ENCODE peak calls at places on chromosome 14, in four cellular contexts. One of them, this sample, is unnamed. For H3K36me3, the result is how much of the 10 kb centered on the place peaks cover.

GRCh38 chr14:89041245-89041585 is 216.8 kb downstream of the TTC8 start:
- DNase-seq in adrenal gland: peak
- DNase-seq in suprapubic skin: no peak
- DNase-seq in stomach: peak
- DNase-seq in this sample: peak

GRCh38 chr14:74402264-74403251 is 23.5 kb downstream of the SYNDIG1L start:
- DNase-seq in stomach: no peak
- DNase-seq in suprapubic skin: peak
- DNase-seq in adrenal gland: no peak
- DNase-seq in this sample: no peak

GRCh38 chr14:99230271-99231141 is 41.5 kb downstream of the BCL11B start:
- DNase-seq in suprapubic skin: no peak
- DNase-seq in adrenal gland: no peak
- DNase-seq in stomach: no peak
- DNase-seq in this sample: peak

GRCh38 chr14:91415794-91416743 is 1.6 kb downstream of the CCDC88C start:
- DNase-seq in stomach: peak
- DNase-seq in suprapubic skin: no peak
- DNase-seq in adrenal gland: no peak
- DNase-seq in this sample: peak

GRCh38 chr14:65704850-65705249 is 292.3 kb downstream of the FUT8 start:
- DNase-seq in adrenal gland: no peak
- DNase-seq in suprapubic skin: no peak
- DNase-seq in stomach: no peak
- DNase-seq in this sample: no peak

GRCh38 chr14:89015016-89015415 is 190.6 kb downstream of the TTC8 start:
- DNase-seq in stomach: no peak
- DNase-seq in suprapubic skin: no peak
- DNase-seq in adrenal gland: no peak
- DNase-seq in this sample: no peak

GRCh38 chr14:67541448-67542387 is 8.6 kb downstream of the PLEKHH1 start:
- DNase-seq in suprapubic skin: no peak
- DNase-seq in adrenal gland: peak
- DNase-seq in stomach: peak
- DNase-seq in this sample: no peak

GRCh38 chr14:24356208-24356607 is 11.8 kb upstream of the NFATC4 start:
- DNase-seq in adrenal gland: no peak
- DNase-seq in suprapubic skin: no peak
- DNase-seq in stomach: no peak
- DNase-seq in this sample: no peak

GRCh38 chr14:21675566-21675965 is 1.9 kb upstream of the OR4E1 start:
- DNase-seq in adrenal gland: no peak
- DNase-seq in suprapubic skin: no peak
- DNase-seq in stomach: no peak
- DNase-seq in this sample: no peak

GRCh38 chr14:68518180-68518579 is 274.7 kb downstream of the ZFP36L1 start:
- DNase-seq in adrenal gland: no peak
- DNase-seq in suprapubic skin: no peak
- DNase-seq in stomach: no peak
- DNase-seq in this sample: no peak

GRCh38 chr14:90450667-90451066 is 53.8 kb downstream of the CALM1 start:
- DNase-seq in adrenal gland: no peak
- DNase-seq in suprapubic skin: no peak
- DNase-seq in stomach: no peak
- DNase-seq in this sample: no peak

GRCh38 chr14:68789002-68789797 is 3.7 kb downstream of the ZFP36L1 start:
- DNase-seq in stomach: peak
- DNase-seq in adrenal gland: peak
- DNase-seq in suprapubic skin: peak
- DNase-seq in this sample: peak

GRCh38 chr14:69190191-69190590 is 1.1 kb upstream of the EXD2 start:
- DNase-seq in stomach: no peak
- DNase-seq in suprapubic skin: no peak
- DNase-seq in adrenal gland: no peak
- DNase-seq in this sample: no peak

GRCh38 chr14:71169028-71169427 is 261.8 kb downstream of the PCNX1 start:
- DNase-seq in suprapubic skin: no peak
- DNase-seq in stomach: no peak
- DNase-seq in adrenal gland: no peak
- DNase-seq in this sample: no peak

GRCh38 chr14:42163136-42163535 is 556.5 kb downstream of the LRFN5 start:
- DNase-seq in stomach: no peak
- DNase-seq in suprapubic skin: no peak
- DNase-seq in adrenal gland: no peak
- DNase-seq in this sample: no peak

GRCh38 chr14:31166271-31166561 is 41.4 kb downstream of the HECTD1 start:
- DNase-seq in suprapubic skin: no peak
- DNase-seq in stomach: no peak
- DNase-seq in adrenal gland: no peak
- DNase-seq in this sample: no peak

GRCh38 chr14:37819155-37820015 is 224.0 kb downstream of the TTC6 start:
- DNase-seq in stomach: no peak
- DNase-seq in adrenal gland: no peak
- DNase-seq in suprapubic skin: no peak
- DNase-seq in this sample: no peak

GRCh38 chr14:61456720-61457119 is 135.3 kb downstream of the PRKCH start:
- DNase-seq in adrenal gland: peak
- DNase-seq in stomach: peak
- DNase-seq in suprapubic skin: peak
- DNase-seq in this sample: peak

GRCh38 chr14:30267141-30267540 is 291.8 kb upstream of the G2E3 start:
- DNase-seq in suprapubic skin: no peak
- DNase-seq in stomach: no peak
- DNase-seq in adrenal gland: no peak
- DNase-seq in this sample: no peak

GRCh38 chr14:45135181-45135580 is 549 bp upstream of the FANCM start:
- DNase-seq in stomach: no peak
- DNase-seq in adrenal gland: no peak
- DNase-seq in suprapubic skin: no peak
- DNase-seq in this sample: no peak

GRCh38 chr14:94036328-94037167 is 10.4 kb downstream of the OTUB2 start:
- DNase-seq in adrenal gland: peak
- DNase-seq in stomach: peak
- DNase-seq in suprapubic skin: no peak
- DNase-seq in this sample: peak

GRCh38 chr14:99122521-99123125 is 149.4 kb downstream of the BCL11B start:
- DNase-seq in suprapubic skin: no peak
- DNase-seq in adrenal gland: no peak
- DNase-seq in stomach: no peak
- DNase-seq in this sample: no peak

GRCh38 chr14:106378191-106378590 is 851.8 kb downstream of the TMEM121 start:
- DNase-seq in suprapubic skin: no peak
- DNase-seq in stomach: no peak
- DNase-seq in adrenal gland: no peak
- DNase-seq in this sample: no peak

GRCh38 chr14:50383618-50384225 is 13.0 kb downstream of the CDKL1 start:
- DNase-seq in stomach: no peak
- DNase-seq in suprapubic skin: no peak
- DNase-seq in adrenal gland: no peak
- DNase-seq in this sample: no peak

GRCh38 chr14:105488781-105489606 is 2.1 kb upstream of the TEDC1 start:
- DNase-seq in suprapubic skin: no peak
- DNase-seq in adrenal gland: no peak
- DNase-seq in stomach: no peak
- DNase-seq in this sample: no peak

GRCh38 chr14:103340480-103341212 is 6.6 kb downstream of the EIF5 start:
- DNase-seq in suprapubic skin: no peak
- DNase-seq in stomach: no peak
- DNase-seq in adrenal gland: no peak
- DNase-seq in this sample: no peak
- TF ChIP-seq POLR2A in suprapubic skin: no peak
- TF ChIP-seq POLR2A in stomach: no peak
- TF ChIP-seq POLR2A in adrenal gland: no peak
- TF ChIP-seq POLR2A in this sample: no peak

DNA sequence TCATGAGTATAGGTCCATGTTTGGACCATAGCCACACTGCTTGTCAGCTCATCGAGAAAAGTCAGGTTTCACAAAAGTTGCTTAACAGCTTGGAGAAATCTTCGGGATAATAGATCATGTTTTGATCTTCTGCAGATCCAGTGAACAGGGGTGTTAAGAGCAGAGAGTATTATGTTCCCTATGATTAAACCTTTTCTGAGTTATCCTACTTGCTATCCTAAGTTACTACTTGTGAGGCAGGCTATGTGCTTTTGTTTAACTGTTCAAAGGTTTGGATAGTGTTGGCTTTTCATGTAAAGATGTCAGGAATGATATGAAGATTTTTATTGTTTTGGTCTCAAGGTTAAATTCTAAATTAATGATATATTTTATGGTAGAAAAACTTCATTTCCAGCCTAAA is 11.1 kb downstream of the NAA30 start:
- DNase-seq in suprapubic skin: no peak
- DNase-seq in adrenal gland: no peak
- DNase-seq in stomach: no peak
- DNase-seq in this sample: no peak
- TF ChIP-seq CTCF in suprapubic skin: no peak
- TF ChIP-seq CTCF in adrenal gland: no peak
- TF ChIP-seq CTCF in stomach: no peak
- TF ChIP-seq CTCF in this sample: no peak

GRCh38 chr14:23080474-23080873 is 14.5 kb downstream of the ACIN1 start:
- DNase-seq in suprapubic skin: no peak
- DNase-seq in adrenal gland: no peak
- DNase-seq in stomach: no peak
- DNase-seq in this sample: no peak
- H3K36me3 ChIP-seq in suprapubic skin: half or more
- H3K36me3 ChIP-seq in adrenal gland: under half
- H3K36me3 ChIP-seq in stomach: half or more
- H3K36me3 ChIP-seq in this sample: under half

GRCh38 chr14:96038920-96039632 is at the start of gene C14orf132:
- DNase-seq in stomach: peak
- DNase-seq in adrenal gland: peak
- DNase-seq in suprapubic skin: no peak
- DNase-seq in this sample: peak
- TF ChIP-seq POLR2A in stomach: no peak
- TF ChIP-seq POLR2A in adrenal gland: peak
- TF ChIP-seq POLR2A in suprapubic skin: peak
- TF ChIP-seq POLR2A in this sample: peak

GRCh38 chr14:64117671-64118402 is 176.3 kb downstream of the ESR2 start:
- DNase-seq in adrenal gland: no peak
- DNase-seq in stomach: peak
- DNase-seq in suprapubic skin: no peak
- DNase-seq in this sample: peak
- TF ChIP-seq CTCF in adrenal gland: no peak
- TF ChIP-seq CTCF in stomach: no peak
- TF ChIP-seq CTCF in suprapubic skin: no peak
- TF ChIP-seq CTCF in this sample: no peak

DNA sequence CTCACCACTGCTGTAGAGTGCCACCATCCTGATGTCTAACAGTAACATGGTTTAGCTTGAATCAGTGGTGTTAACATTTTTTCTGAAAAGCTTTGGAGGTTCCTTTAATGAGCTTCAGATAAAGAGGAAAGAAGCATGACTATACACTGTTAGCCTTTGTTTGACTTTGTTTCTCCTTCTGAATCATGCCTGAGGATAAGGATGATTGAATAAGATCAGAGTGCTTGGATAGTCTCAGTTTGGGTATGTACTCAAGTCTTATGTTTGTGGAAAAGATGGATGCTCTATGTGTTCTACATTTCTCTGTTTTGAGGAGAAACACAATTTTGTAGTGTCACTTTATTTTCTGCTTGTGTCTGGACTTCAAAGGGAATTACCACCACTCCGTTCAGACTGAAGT is 42.0 kb downstream of the GPATCH2L start:
- DNase-seq in suprapubic skin: no peak
- DNase-seq in stomach: no peak
- DNase-seq in adrenal gland: no peak
- DNase-seq in this sample: no peak
- H3K36me3 ChIP-seq in suprapubic skin: half or more
- H3K36me3 ChIP-seq in stomach: under half
- H3K36me3 ChIP-seq in adrenal gland: under half
- H3K36me3 ChIP-seq in this sample: under half

DNA sequence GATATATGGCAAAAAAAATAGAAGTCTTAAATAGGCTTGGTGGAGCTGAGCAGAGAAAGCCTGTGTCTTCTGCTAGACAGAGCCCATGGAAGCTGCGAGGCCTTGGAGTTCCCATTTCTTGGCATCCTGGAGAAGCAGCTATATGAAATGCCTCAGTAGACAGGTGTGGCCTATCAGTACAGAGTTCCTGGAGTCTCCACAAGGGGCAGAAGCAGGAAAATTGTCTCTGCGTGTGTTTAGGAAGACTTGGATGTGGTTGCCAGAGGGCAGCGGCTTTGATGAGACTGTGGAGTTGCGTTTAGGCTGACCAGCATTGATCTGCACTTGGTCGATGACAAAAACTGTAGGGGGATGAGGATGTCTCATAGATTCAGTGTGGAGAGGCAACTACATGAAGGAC is 334.5 kb upstream of the SEL1L start:
- DNase-seq in adrenal gland: no peak
- DNase-seq in suprapubic skin: no peak
- DNase-seq in stomach: no peak
- DNase-seq in this sample: no peak
- TF ChIP-seq POLR2A in adrenal gland: no peak
- TF ChIP-seq POLR2A in suprapubic skin: no peak
- TF ChIP-seq POLR2A in stomach: no peak
- TF ChIP-seq POLR2A in this sample: no peak